ENCODE peak calls at places on chromosomes 5 and 9, in five cellular contexts. O is stomach, Y is heart right ventricle, U is AG04450, D is caudate nucleus. L is an unnamed sample.

GRCh38 chr5:30693326-30693725 is 500.2 kb upstream of the CDH6 start:
- DNase-seq in O (no peak), Y (no peak), U (no peak), D (no peak), L (no peak)

GRCh38 chr9:68536876-68537490 is 3.7 kb downstream of the TMEM252 start:
- DNase-seq in O (no peak), Y (no peak), U (no peak), D (no peak), L (no peak)

GRCh38 chr5:170173227-170173626 is 59.6 kb upstream of the C5orf58 start:
- DNase-seq in O (no peak), Y (no peak), U (no peak), D (no peak), L (no peak)

GRCh38 chr5:135718151-135718550 is 116.3 kb upstream of the SLC25A48 start:
- DNase-seq in O (no peak), Y (no peak), U (no peak), D (no peak), L (no peak)

GRCh38 chr5:1037123-1037670 is 28.6 kb downstream of the NKD2 start:
- DNase-seq in O (no peak), Y (peak; percentile 24), U (no peak), D (no peak), L (no peak)

GRCh38 chr5:6832994-6833393 is 119.8 kb downstream of the TENT4A start:
- DNase-seq in O (no peak), Y (no peak), U (no peak), D (no peak), L (no peak)

GRCh38 chr5:73654171-73654811 is 28.3 kb downstream of the ARHGEF28 start:
- DNase-seq in O (no peak), Y (no peak), U (peak; percentile 26), D (no peak), L (no peak)

GRCh38 chr5:31113101-31113500 is 80.4 kb upstream of the CDH6 start:
- DNase-seq in O (no peak), Y (no peak), U (peak; percentile 37), D (no peak), L (no peak)

GRCh38 chr5:145204741-145205140 is 630.4 kb downstream of the PRELID2 start:
- DNase-seq in O (peak; percentile 47), Y (no peak), U (no peak), D (no peak), L (no peak)

GRCh38 chr5:91305640-91306039 is 77.5 kb downstream of the ARRDC3 start:
- DNase-seq in O (no peak), Y (no peak), U (no peak), D (no peak), L (no peak)
- H3K27ac ChIP-seq in O (peak overlapping the region; percentile 37), Y (no peak overlapping the region), U (no peak overlapping the region), D (no peak overlapping the region), L (no peak overlapping the region)

GRCh38 chr9:114619205-114619758 is 8.2 kb downstream of the TMEM268 start:
- DNase-seq in O (peak; percentile 66), Y (no peak), U (no peak), D (no peak), L (no peak)
- H3K27ac ChIP-seq in O (peak overlapping the region; percentile 80), Y (no peak overlapping the region), U (no peak overlapping the region), D (peak overlapping the region; percentile 11), L (no peak overlapping the region)

DNA sequence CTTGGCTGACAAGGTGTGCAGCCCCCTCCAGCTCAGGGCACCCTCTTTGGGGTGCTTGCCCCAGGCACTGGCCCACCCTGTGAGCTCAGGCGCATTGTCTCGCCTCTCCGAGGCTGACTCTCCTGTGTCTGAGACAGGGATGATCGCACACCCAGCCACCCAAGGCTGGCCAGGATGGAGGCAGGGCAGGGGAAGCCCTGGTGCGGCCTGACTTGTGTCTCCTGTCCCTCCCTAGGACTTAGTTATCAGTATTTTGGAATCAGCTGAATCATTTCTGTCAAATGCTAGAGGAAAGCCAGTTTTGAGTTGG is 2.5 kb upstream of the DBH start:
- DNase-seq in O (no peak), Y (no peak), U (no peak), D (no peak), L (no peak)
- H3K27ac ChIP-seq in O (no peak overlapping the region), Y (no peak overlapping the region), U (no peak overlapping the region), D (no peak overlapping the region), L (no peak overlapping the region)

GRCh38 chr5:95951916-95952315 is 9.7 kb downstream of the ELL2 start:
- DNase-seq in O (no peak), Y (no peak), U (no peak), D (no peak), L (no peak)

GRCh38 chr5:95946451-95946850 is 15.2 kb downstream of the ELL2 start:
- DNase-seq in O (no peak), Y (no peak), U (no peak), D (no peak), L (no peak)

GRCh38 chr5:95954716-95955115 is 6.9 kb downstream of the ELL2 start:
- DNase-seq in O (no peak), Y (no peak), U (no peak), D (no peak), L (no peak)

GRCh38 chr5:95953026-95953425 is 8.6 kb downstream of the ELL2 start:
- DNase-seq in O (no peak), Y (no peak), U (no peak), D (no peak), L (no peak)

GRCh38 chr5:95949810-95950209 is 11.8 kb downstream of the ELL2 start:
- DNase-seq in O (no peak), Y (no peak), U (no peak), D (no peak), L (no peak)
- H3K27ac ChIP-seq in O (no peak overlapping the region), Y (no peak overlapping the region), U (no peak overlapping the region), D (no peak overlapping the region), L (no peak overlapping the region)